ENCODE peak calls at places on chromosomes 12 and 14, in ten cellular contexts. One of them, this sample, is unnamed.

GRCh38 chr14:95696741-95697140 is 10.5 kb downstream of the TCL1B start:
- DNase-seq in HCT116: no peak
- DNase-seq in NCI-H345: no peak
- DNase-seq in stimulated activated CD4-positive, alpha-beta T cell treated with anti-CD3 and anti-CD28 coated beads, TNF-alpha, amount 100 ng/mL, for 48 hours: no peak
- DNase-seq in HCEC 1CT: no peak
- DNase-seq in aorta: no peak
- DNase-seq in AG10803: no peak
- DNase-seq in small intestine: no peak
- DNase-seq in hippocampal formation: no peak
- DNase-seq in head of caudate nucleus: no peak
- DNase-seq in this sample: no peak

GRCh38 chr12:103640410-103640809 is 53.3 kb downstream of the STAB2 start:
- DNase-seq in HCT116: no peak
- DNase-seq in NCI-H345: no peak
- DNase-seq in stimulated activated CD4-positive, alpha-beta T cell treated with anti-CD3 and anti-CD28 coated beads, TNF-alpha, amount 100 ng/mL, for 48 hours: no peak
- DNase-seq in HCEC 1CT: no peak
- DNase-seq in aorta: no peak
- DNase-seq in AG10803: no peak
- DNase-seq in small intestine: no peak
- DNase-seq in hippocampal formation: no peak
- DNase-seq in head of caudate nucleus: no peak
- DNase-seq in this sample: no peak

GRCh38 chr12:113422030-113422900 is at the start of gene SDSL:
- DNase-seq in HCT116: peak; percentile 48
- DNase-seq in NCI-H345: no peak
- DNase-seq in stimulated activated CD4-positive, alpha-beta T cell treated with anti-CD3 and anti-CD28 coated beads, TNF-alpha, amount 100 ng/mL, for 48 hours: peak; percentile 8
- DNase-seq in HCEC 1CT: peak; percentile 80
- DNase-seq in aorta: peak; percentile 82
- DNase-seq in AG10803: peak; percentile 71
- DNase-seq in small intestine: peak; percentile 82
- DNase-seq in hippocampal formation: peak; percentile 50
- DNase-seq in head of caudate nucleus: peak; percentile 41
- DNase-seq in this sample: peak; percentile 83

GRCh38 chr12:93127582-93128331 is 198.7 kb upstream of the EEA1 start:
- DNase-seq in HCT116: no peak
- DNase-seq in NCI-H345: peak; percentile 97
- DNase-seq in stimulated activated CD4-positive, alpha-beta T cell treated with anti-CD3 and anti-CD28 coated beads, TNF-alpha, amount 100 ng/mL, for 48 hours: no peak
- DNase-seq in HCEC 1CT: peak; percentile 90
- DNase-seq in aorta: peak; percentile 78
- DNase-seq in AG10803: peak; percentile 91
- DNase-seq in small intestine: peak; percentile 39
- DNase-seq in hippocampal formation: no peak
- DNase-seq in head of caudate nucleus: no peak
- DNase-seq in this sample: peak; percentile 88

GRCh38 chr14:59274991-59275391 is 86.5 kb downstream of the DAAM1 start:
- DNase-seq in HCT116: no peak
- DNase-seq in NCI-H345: no peak
- DNase-seq in stimulated activated CD4-positive, alpha-beta T cell treated with anti-CD3 and anti-CD28 coated beads, TNF-alpha, amount 100 ng/mL, for 48 hours: no peak
- DNase-seq in HCEC 1CT: no peak
- DNase-seq in aorta: no peak
- DNase-seq in AG10803: no peak
- DNase-seq in small intestine: no peak
- DNase-seq in hippocampal formation: no peak
- DNase-seq in head of caudate nucleus: peak; percentile 15
- DNase-seq in this sample: no peak

GRCh38 chr14:59333668-59334067 is 131.5 kb downstream of the GPR135 start:
- DNase-seq in HCT116: no peak
- DNase-seq in NCI-H345: no peak
- DNase-seq in stimulated activated CD4-positive, alpha-beta T cell treated with anti-CD3 and anti-CD28 coated beads, TNF-alpha, amount 100 ng/mL, for 48 hours: no peak
- DNase-seq in HCEC 1CT: peak; percentile 89
- DNase-seq in aorta: no peak
- DNase-seq in AG10803: peak; percentile 100
- DNase-seq in small intestine: peak; percentile 25
- DNase-seq in hippocampal formation: no peak
- DNase-seq in head of caudate nucleus: no peak
- DNase-seq in this sample: peak; percentile 93

GRCh38 chr14:51716610-51717009 is 64.9 kb downstream of the FRMD6 start:
- DNase-seq in HCT116: no peak
- DNase-seq in NCI-H345: no peak
- DNase-seq in stimulated activated CD4-positive, alpha-beta T cell treated with anti-CD3 and anti-CD28 coated beads, TNF-alpha, amount 100 ng/mL, for 48 hours: no peak
- DNase-seq in HCEC 1CT: peak; percentile 36
- DNase-seq in aorta: no peak
- DNase-seq in AG10803: peak; percentile 27
- DNase-seq in small intestine: no peak
- DNase-seq in hippocampal formation: no peak
- DNase-seq in head of caudate nucleus: no peak
- DNase-seq in this sample: peak; percentile 34

GRCh38 chr14:35215110-35215872 is 76.9 kb upstream of the PSMA6 start:
- DNase-seq in HCT116: peak; percentile 38
- DNase-seq in NCI-H345: no peak
- DNase-seq in stimulated activated CD4-positive, alpha-beta T cell treated with anti-CD3 and anti-CD28 coated beads, TNF-alpha, amount 100 ng/mL, for 48 hours: no peak
- DNase-seq in HCEC 1CT: peak; percentile 68
- DNase-seq in aorta: no peak
- DNase-seq in AG10803: peak; percentile 75
- DNase-seq in small intestine: peak; percentile 40
- DNase-seq in hippocampal formation: no peak
- DNase-seq in head of caudate nucleus: no peak
- DNase-seq in this sample: peak; percentile 78

GRCh38 chr14:103818422-103818821 is 29.0 kb downstream of the PPP1R13B start:
- DNase-seq in HCT116: no peak
- DNase-seq in NCI-H345: no peak
- DNase-seq in stimulated activated CD4-positive, alpha-beta T cell treated with anti-CD3 and anti-CD28 coated beads, TNF-alpha, amount 100 ng/mL, for 48 hours: no peak
- DNase-seq in HCEC 1CT: no peak
- DNase-seq in aorta: no peak
- DNase-seq in AG10803: no peak
- DNase-seq in small intestine: no peak
- DNase-seq in hippocampal formation: no peak
- DNase-seq in head of caudate nucleus: no peak
- DNase-seq in this sample: no peak

GRCh38 chr12:54173066-54173726 is 15.6 kb downstream of the SMUG1 start:
- DNase-seq in HCT116: no peak
- DNase-seq in NCI-H345: peak; percentile 69
- DNase-seq in stimulated activated CD4-positive, alpha-beta T cell treated with anti-CD3 and anti-CD28 coated beads, TNF-alpha, amount 100 ng/mL, for 48 hours: peak; percentile 17
- DNase-seq in HCEC 1CT: no peak
- DNase-seq in aorta: peak; percentile 89
- DNase-seq in AG10803: peak; percentile 28
- DNase-seq in small intestine: peak; percentile 19
- DNase-seq in hippocampal formation: peak; percentile 5
- DNase-seq in head of caudate nucleus: peak; percentile 69
- DNase-seq in this sample: peak; percentile 27

GRCh38 chr12:94571556-94571955 is 78.8 kb downstream of the TMCC3 start:
- DNase-seq in HCT116: peak; percentile 19
- DNase-seq in NCI-H345: no peak
- DNase-seq in stimulated activated CD4-positive, alpha-beta T cell treated with anti-CD3 and anti-CD28 coated beads, TNF-alpha, amount 100 ng/mL, for 48 hours: no peak
- DNase-seq in HCEC 1CT: peak; percentile 76
- DNase-seq in aorta: no peak
- DNase-seq in AG10803: no peak
- DNase-seq in small intestine: peak; percentile 97
- DNase-seq in hippocampal formation: no peak
- DNase-seq in head of caudate nucleus: no peak
- DNase-seq in this sample: peak; percentile 85

GRCh38 chr14:21215130-21215878 is 53.9 kb downstream of the HNRNPC start:
- DNase-seq in HCT116: no peak
- DNase-seq in NCI-H345: no peak
- DNase-seq in stimulated activated CD4-positive, alpha-beta T cell treated with anti-CD3 and anti-CD28 coated beads, TNF-alpha, amount 100 ng/mL, for 48 hours: no peak
- DNase-seq in HCEC 1CT: no peak
- DNase-seq in aorta: no peak
- DNase-seq in AG10803: no peak
- DNase-seq in small intestine: no peak
- DNase-seq in hippocampal formation: no peak
- DNase-seq in head of caudate nucleus: no peak
- DNase-seq in this sample: no peak

GRCh38 chr12:117053597-117054201 is 45.5 kb downstream of the TESC start:
- DNase-seq in HCT116: no peak
- DNase-seq in NCI-H345: no peak
- DNase-seq in stimulated activated CD4-positive, alpha-beta T cell treated with anti-CD3 and anti-CD28 coated beads, TNF-alpha, amount 100 ng/mL, for 48 hours: no peak
- DNase-seq in HCEC 1CT: no peak
- DNase-seq in aorta: no peak
- DNase-seq in AG10803: no peak
- DNase-seq in small intestine: no peak
- DNase-seq in hippocampal formation: no peak
- DNase-seq in head of caudate nucleus: no peak
- DNase-seq in this sample: no peak

GRCh38 chr12:48022676-48023385 is 18.6 kb upstream of the COL2A1 start:
- DNase-seq in HCT116: no peak
- DNase-seq in NCI-H345: no peak
- DNase-seq in stimulated activated CD4-positive, alpha-beta T cell treated with anti-CD3 and anti-CD28 coated beads, TNF-alpha, amount 100 ng/mL, for 48 hours: no peak
- DNase-seq in HCEC 1CT: no peak
- DNase-seq in aorta: no peak
- DNase-seq in AG10803: no peak
- DNase-seq in small intestine: no peak
- DNase-seq in hippocampal formation: no peak
- DNase-seq in head of caudate nucleus: no peak
- DNase-seq in this sample: no peak

GRCh38 chr14:60648934-60649814 is at the start of gene SIX1:
- DNase-seq in HCT116: peak; percentile 62
- DNase-seq in NCI-H345: peak; percentile 92
- DNase-seq in stimulated activated CD4-positive, alpha-beta T cell treated with anti-CD3 and anti-CD28 coated beads, TNF-alpha, amount 100 ng/mL, for 48 hours: no peak
- DNase-seq in HCEC 1CT: peak; percentile 93
- DNase-seq in aorta: peak; percentile 90
- DNase-seq in AG10803: peak; percentile 92
- DNase-seq in small intestine: peak; percentile 39
- DNase-seq in hippocampal formation: peak; percentile 14
- DNase-seq in head of caudate nucleus: peak; percentile 48
- DNase-seq in this sample: peak; percentile 91

GRCh38 chr12:1592444-1593231 is 1.7 kb downstream of the FBXL14 start:
- DNase-seq in HCT116: no peak
- DNase-seq in NCI-H345: peak; percentile 46
- DNase-seq in stimulated activated CD4-positive, alpha-beta T cell treated with anti-CD3 and anti-CD28 coated beads, TNF-alpha, amount 100 ng/mL, for 48 hours: peak; percentile 69
- DNase-seq in HCEC 1CT: peak; percentile 45
- DNase-seq in aorta: no peak
- DNase-seq in AG10803: peak; percentile 66
- DNase-seq in small intestine: peak; percentile 36
- DNase-seq in hippocampal formation: peak; percentile 27
- DNase-seq in head of caudate nucleus: peak; percentile 70
- DNase-seq in this sample: peak; percentile 88

GRCh38 chr12:110741371-110741770 is 1.3 kb downstream of the PPP1CC start:
- DNase-seq in HCT116: no peak
- DNase-seq in NCI-H345: no peak
- DNase-seq in stimulated activated CD4-positive, alpha-beta T cell treated with anti-CD3 and anti-CD28 coated beads, TNF-alpha, amount 100 ng/mL, for 48 hours: no peak
- DNase-seq in HCEC 1CT: peak; percentile 20
- DNase-seq in aorta: no peak
- DNase-seq in AG10803: no peak
- DNase-seq in small intestine: peak; percentile 63
- DNase-seq in hippocampal formation: no peak
- DNase-seq in head of caudate nucleus: no peak
- DNase-seq in this sample: no peak

GRCh38 chr12:90621927-90622326 is 333.0 kb downstream of the CCER1 start:
- DNase-seq in HCT116: no peak
- DNase-seq in NCI-H345: no peak
- DNase-seq in stimulated activated CD4-positive, alpha-beta T cell treated with anti-CD3 and anti-CD28 coated beads, TNF-alpha, amount 100 ng/mL, for 48 hours: no peak
- DNase-seq in HCEC 1CT: peak; percentile 82
- DNase-seq in aorta: no peak
- DNase-seq in AG10803: peak; percentile 32
- DNase-seq in small intestine: no peak
- DNase-seq in hippocampal formation: no peak
- DNase-seq in head of caudate nucleus: no peak
- DNase-seq in this sample: peak; percentile 67

GRCh38 chr14:76236172-76237130 is 84.7 kb downstream of the GPATCH2L start:
- DNase-seq in HCT116: no peak
- DNase-seq in NCI-H345: no peak
- DNase-seq in stimulated activated CD4-positive, alpha-beta T cell treated with anti-CD3 and anti-CD28 coated beads, TNF-alpha, amount 100 ng/mL, for 48 hours: no peak
- DNase-seq in HCEC 1CT: no peak
- DNase-seq in aorta: no peak
- DNase-seq in AG10803: peak; percentile 20
- DNase-seq in small intestine: no peak
- DNase-seq in hippocampal formation: no peak
- DNase-seq in head of caudate nucleus: no peak
- DNase-seq in this sample: no peak

GRCh38 chr14:56715938-56716337 is 94.3 kb downstream of the OTX2 start:
- DNase-seq in HCT116: no peak
- DNase-seq in NCI-H345: no peak
- DNase-seq in stimulated activated CD4-positive, alpha-beta T cell treated with anti-CD3 and anti-CD28 coated beads, TNF-alpha, amount 100 ng/mL, for 48 hours: no peak
- DNase-seq in HCEC 1CT: no peak
- DNase-seq in aorta: no peak
- DNase-seq in AG10803: no peak
- DNase-seq in small intestine: no peak
- DNase-seq in hippocampal formation: no peak
- DNase-seq in head of caudate nucleus: no peak
- DNase-seq in this sample: no peak

GRCh38 chr12:915090-915489 is 34.4 kb downstream of the RAD52 start:
- DNase-seq in HCT116: no peak
- DNase-seq in NCI-H345: no peak
- DNase-seq in stimulated activated CD4-positive, alpha-beta T cell treated with anti-CD3 and anti-CD28 coated beads, TNF-alpha, amount 100 ng/mL, for 48 hours: no peak
- DNase-seq in HCEC 1CT: no peak
- DNase-seq in aorta: no peak
- DNase-seq in AG10803: no peak
- DNase-seq in small intestine: peak; percentile 9
- DNase-seq in hippocampal formation: no peak
- DNase-seq in head of caudate nucleus: no peak
- DNase-seq in this sample: no peak

GRCh38 chr14:89630096-89630829 is 213.2 kb upstream of the FOXN3 start:
- DNase-seq in HCT116: no peak
- DNase-seq in NCI-H345: no peak
- DNase-seq in stimulated activated CD4-positive, alpha-beta T cell treated with anti-CD3 and anti-CD28 coated beads, TNF-alpha, amount 100 ng/mL, for 48 hours: no peak
- DNase-seq in HCEC 1CT: no peak
- DNase-seq in aorta: no peak
- DNase-seq in AG10803: peak; percentile 43
- DNase-seq in small intestine: no peak
- DNase-seq in hippocampal formation: no peak
- DNase-seq in head of caudate nucleus: no peak
- DNase-seq in this sample: peak; percentile 76

GRCh38 chr14:103362780-103363179 is 22.4 kb upstream of the MARK3 start:
- DNase-seq in HCT116: peak; percentile 29
- DNase-seq in NCI-H345: no peak
- DNase-seq in stimulated activated CD4-positive, alpha-beta T cell treated with anti-CD3 and anti-CD28 coated beads, TNF-alpha, amount 100 ng/mL, for 48 hours: no peak
- DNase-seq in HCEC 1CT: peak; percentile 47
- DNase-seq in aorta: no peak
- DNase-seq in AG10803: no peak
- DNase-seq in small intestine: no peak
- DNase-seq in hippocampal formation: no peak
- DNase-seq in head of caudate nucleus: no peak
- DNase-seq in this sample: no peak

GRCh38 chr14:99571303-99571986 is 32.6 kb downstream of the CCDC85C start:
- DNase-seq in HCT116: no peak
- DNase-seq in NCI-H345: peak; percentile 59
- DNase-seq in stimulated activated CD4-positive, alpha-beta T cell treated with anti-CD3 and anti-CD28 coated beads, TNF-alpha, amount 100 ng/mL, for 48 hours: no peak
- DNase-seq in HCEC 1CT: no peak
- DNase-seq in aorta: no peak
- DNase-seq in AG10803: no peak
- DNase-seq in small intestine: peak; percentile 24
- DNase-seq in hippocampal formation: no peak
- DNase-seq in head of caudate nucleus: no peak
- DNase-seq in this sample: no peak